ENCODE peak calls at places on chromosomes 3 and 15, in six cellular contexts. K is left colon; B is GM04503; Z is CD8-positive, alpha-beta memory T cell; D is activated T-cell treated with anti-CD3 and anti-CD28 coated beads for 4 hours; N is H9. I is an unnamed sample.

GRCh38 chr3:16332904-16333426 is 68.0 kb downstream of the OXNAD1 start:
- DNase-seq in B (peak), D (no peak), K (no peak), N (no peak), Z (no peak), I (no peak)

GRCh38 chr3:105513042-105513441 is 146.3 kb downstream of the ALCAM start:
- DNase-seq in B (peak), Z (no peak), N (no peak), D (no peak), K (no peak), I (no peak)

GRCh38 chr3:57757642-57758297 is 1.7 kb downstream of the SLMAP start:
- DNase-seq in B (no peak), Z (no peak), K (peak), D (no peak), N (no peak), I (no peak)

GRCh38 chr3:50204804-50205718 is at the start of gene SLC38A3:
- DNase-seq in D (no peak), Z (peak), N (peak), B (no peak), K (peak), I (peak)

GRCh38 chr3:18657858-18658820 is 233.0 kb upstream of the SATB1 start:
- DNase-seq in N (no peak), D (no peak), Z (peak), K (no peak), B (no peak), I (no peak)

GRCh38 chr3:129563850-129564535 is 21.0 kb downstream of the H1-8 start:
- DNase-seq in B (no peak), D (no peak), N (no peak), K (no peak), Z (no peak), I (no peak)

GRCh38 chr3:11539218-11539617 is 104.5 kb downstream of the VGLL4 start:
- DNase-seq in N (no peak), K (no peak), D (no peak), Z (no peak), B (no peak), I (no peak)

GRCh38 chr3:10563396-10563795 is 58.0 kb upstream of the ATP2B2 start:
- DNase-seq in K (no peak), Z (no peak), N (no peak), D (no peak), B (no peak), I (no peak)

GRCh38 chr3:138567403-138567802 is 26.7 kb downstream of the CEP70 start:
- DNase-seq in N (no peak), Z (no peak), D (no peak), B (no peak), K (no peak), I (no peak)

GRCh38 chr3:181919375-181919774 is 207.7 kb downstream of the SOX2 start:
- DNase-seq in K (no peak), N (no peak), D (no peak), Z (no peak), B (no peak), I (no peak)

GRCh38 chr3:125002414-125002811 is 53.4 kb downstream of the HEG1 start:
- DNase-seq in K (no peak), Z (peak), D (no peak), N (no peak), B (no peak), I (no peak)

GRCh38 chr3:141959921-141960554 is 83.6 kb downstream of the ATP1B3 start:
- DNase-seq in D (no peak), K (no peak), B (peak), N (no peak), Z (no peak), I (no peak)

GRCh38 chr3:39108309-39108708 is 829 bp downstream of the TTC21A start:
- DNase-seq in Z (peak), N (peak), B (no peak), D (no peak), K (no peak), I (no peak)

GRCh38 chr3:135784557-135784956 is 181.0 kb upstream of the PPP2R3A start:
- DNase-seq in D (no peak), K (no peak), Z (no peak), B (no peak), N (no peak), I (no peak)

GRCh38 chr3:64509216-64509615 is 178.6 kb downstream of the ADAMTS9 start:
- DNase-seq in K (no peak), D (no peak), B (no peak), N (no peak), Z (no peak), I (no peak)

GRCh38 chr3:24129549-24129948 is 184.5 kb downstream of the NR1D2 start:
- DNase-seq in B (no peak), Z (no peak), N (no peak), K (no peak), D (no peak), I (no peak)

GRCh38 chr3:129051776-129052400 is 8.7 kb upstream of the GP9 start:
- DNase-seq in Z (no peak), N (no peak), K (no peak), B (no peak), D (no peak), I (no peak)

GRCh38 chr3:155032918-155033317 is 47.2 kb upstream of the MME start:
- DNase-seq in N (no peak), Z (no peak), D (no peak), K (no peak), B (no peak), I (no peak)

GRCh38 chr15:89128320-89129122 is 40.3 kb downstream of the ABHD2 start:
- DNase-seq in B (no peak), Z (no peak), N (no peak), K (no peak), D (no peak), I (no peak)

GRCh38 chr15:75649848-75650247 is 2.1 kb downstream of the SNX33 start:
- DNase-seq in N (no peak), Z (no peak), B (no peak), D (no peak), K (no peak), I (no peak)

GRCh38 chr15:88255496-88256171 is 905 bp downstream of the NTRK3 start:
- DNase-seq in Z (no peak), B (no peak), K (no peak), D (no peak), N (peak), I (no peak)

GRCh38 chr15:96402403-96402802 is 71.9 kb downstream of the NR2F2 start:
- DNase-seq in Z (no peak), K (no peak), D (no peak), N (no peak), B (no peak), I (no peak)

GRCh38 chr3:73661262-73661661 is 36.5 kb upstream of the PDZRN3 start:
- DNase-seq in N (no peak), D (no peak), Z (no peak), K (no peak), B (peak), I (no peak)

GRCh38 chr3:70298385-70298784 is 14.1 kb downstream of the MDFIC2 start:
- DNase-seq in K (no peak), Z (no peak), D (no peak), B (no peak), N (no peak), I (no peak)

GRCh38 chr3:174477491-174477890 is 381.6 kb upstream of the NAALADL2 start:
- DNase-seq in N (no peak), D (no peak), B (no peak), Z (no peak), K (no peak), I (no peak)

GRCh38 chr3:143348486-143349327 is 229.1 kb downstream of the CHST2 start:
- DNase-seq in N (no peak), K (no peak), B (no peak), Z (peak), D (no peak), I (no peak)

GRCh38 chr3:71172951-71173350 is 410.6 kb downstream of the FOXP1 start:
- DNase-seq in K (no peak), B (peak), N (no peak), Z (no peak), D (no peak), I (no peak)

GRCh38 chr3:125116311-125117069 is 60.7 kb upstream of the HEG1 start:
- DNase-seq in Z (no peak), B (peak), K (no peak), N (no peak), D (no peak), I (no peak)